ENCODE peak calls at places on chromosome 5, in six cellular contexts. D is CD8-positive, alpha-beta memory T cell; N is H9; I is SJSA1; J is PC-9; Q is aorta. X is an unnamed sample.

GRCh38 chr5:27815061-27815460 is 776.7 kb upstream of the CDH9 start:
- DNase-seq in I (no peak), D (no peak), N (no peak), J (no peak), Q (no peak), X (no peak)

GRCh38 chr5:21067724-21068123 is 1079.7 kb upstream of the CDH18 start:
- DNase-seq in N (no peak), Q (no peak), J (no peak), D (no peak), I (no peak), X (no peak)

GRCh38 chr5:153755913-153756500 is 265.5 kb downstream of the GRIA1 start:
- DNase-seq in D (no peak), I (no peak), Q (no peak), J (no peak), N (no peak), X (no peak)

GRCh38 chr5:138649775-138650174 is 74.6 kb upstream of the HSPA9 start:
- DNase-seq in Q (no peak), I (no peak), D (no peak), N (peak; percentile 43), J (no peak), X (no peak)

GRCh38 chr5:1729641-1730486 is 69.8 kb downstream of the MRPL36 start:
- DNase-seq in Q (no peak), N (peak; percentile 27), I (no peak), J (no peak), D (no peak), X (no peak)

GRCh38 chr5:34538026-34538672 is 118.0 kb upstream of the RAI14 start:
- DNase-seq in Q (no peak), D (no peak), N (peak; percentile 53), J (no peak), I (no peak), X (peak; percentile 2)

GRCh38 chr5:130286971-130287370 is 382.7 kb downstream of the CHSY3 start:
- DNase-seq in D (no peak), I (no peak), N (no peak), Q (no peak), J (no peak), X (no peak)

GRCh38 chr5:54671111-54671531 is 153.6 kb downstream of the SNX18 start:
- DNase-seq in Q (no peak), J (no peak), I (no peak), N (no peak), D (no peak), X (no peak)

GRCh38 chr5:137611011-137611580 is 112.0 kb upstream of the SPOCK1 start:
- DNase-seq in J (no peak), N (no peak), D (no peak), I (no peak), Q (no peak), X (no peak)

GRCh38 chr5:67301285-67301904 is 104.8 kb upstream of the CD180 start:
- DNase-seq in Q (peak; percentile 84), I (peak; percentile 55), J (peak; percentile 8), D (no peak), N (no peak), X (no peak)

GRCh38 chr5:76332620-76333170 is 70.4 kb upstream of the IQGAP2 start:
- DNase-seq in Q (no peak), N (no peak), I (no peak), D (no peak), J (no peak), X (no peak)

GRCh38 chr5:115424446-115424845 is 120.1 kb downstream of the FEM1C start:
- DNase-seq in J (no peak), Q (no peak), D (no peak), I (no peak), N (no peak), X (no peak)

GRCh38 chr5:140573683-140574082 is 9.1 kb downstream of the SLC35A4 start:
- DNase-seq in N (no peak), Q (no peak), J (no peak), I (no peak), D (no peak), X (no peak)

GRCh38 chr5:132069994-132070393 is 3.6 kb upstream of the CSF2 start:
- DNase-seq in J (no peak), N (no peak), Q (no peak), I (no peak), D (no peak), X (no peak)

GRCh38 chr5:136772541-136772940 is 407.2 kb upstream of the TRPC7 start:
- DNase-seq in Q (no peak), J (no peak), N (no peak), D (no peak), I (no peak), X (no peak)

GRCh38 chr5:6154216-6154615 is 224.1 kb downstream of the MED10 start:
- DNase-seq in Q (no peak), I (no peak), N (no peak), D (no peak), J (no peak), X (no peak)
- H3K27ac ChIP-seq in Q (no peak overlapping the region), I (no peak overlapping the region), N (no peak overlapping the region), D (no peak overlapping the region), J (no peak overlapping the region), X (no peak overlapping the region)

GRCh38 chr5:124678478-124678877 is 68.0 kb downstream of the ZNF608 start:
- DNase-seq in N (no peak), I (no peak), J (no peak), Q (no peak), D (no peak), X (no peak)

GRCh38 chr5:124677376-124677998 is 69.0 kb downstream of the ZNF608 start:
- DNase-seq in J (no peak), N (no peak), D (no peak), I (no peak), Q (no peak), X (no peak)

GRCh38 chr5:124678992-124679519 is 67.4 kb downstream of the ZNF608 start:
- DNase-seq in D (no peak), Q (no peak), J (no peak), N (no peak), I (no peak), X (no peak)

GRCh38 chr5:124677999-124678385 is 68.4 kb downstream of the ZNF608 start:
- DNase-seq in J (no peak), Q (no peak), N (no peak), D (no peak), I (no peak), X (no peak)

GRCh38 chr5:124675921-124676846 is 70.3 kb downstream of the ZNF608 start:
- DNase-seq in D (no peak), Q (no peak), J (no peak), I (no peak), N (no peak), X (no peak)
- H3K27ac ChIP-seq in D (no peak overlapping the region), Q (no peak overlapping the region), J (no peak overlapping the region), I (no peak overlapping the region), N (no peak overlapping the region), X (no peak overlapping the region)

DNA sequence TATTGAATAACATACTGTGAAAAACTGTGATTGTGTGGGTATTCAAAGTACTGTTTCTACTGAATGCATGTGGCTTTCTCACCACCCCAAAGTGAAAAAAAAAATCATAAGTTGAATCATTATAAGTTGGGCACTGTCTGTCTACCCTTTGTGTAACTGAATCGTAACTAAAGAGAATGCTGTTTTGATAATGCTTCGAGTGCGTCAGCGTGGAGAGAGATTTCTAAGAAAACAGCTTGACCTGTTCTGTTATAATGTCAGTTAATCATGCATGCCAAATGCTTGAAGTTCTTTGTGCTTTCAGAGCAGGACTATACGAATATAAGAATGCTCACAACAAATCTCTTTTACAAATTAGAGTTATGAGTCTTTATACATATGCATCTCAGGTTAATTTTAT is 148.8 kb upstream of the SGCD start:
- DNase-seq in I (no peak), N (no peak), Q (no peak), J (no peak), D (no peak), X (no peak)
- H3K27ac ChIP-seq in I (no peak overlapping the region), N (no peak overlapping the region), Q (no peak overlapping the region), J (no peak overlapping the region), D (no peak overlapping the region), X (no peak overlapping the region)

GRCh38 chr5:72298711-72299110 is 21.3 kb downstream of the MRPS27 start:
- DNase-seq in Q (no peak), D (no peak), I (no peak), N (no peak), J (no peak), X (no peak)
- H3K27ac ChIP-seq in Q (no peak overlapping the region), D (no peak overlapping the region), I (no peak overlapping the region), N (no peak overlapping the region), J (no peak overlapping the region), X (no peak overlapping the region)

GRCh38 chr5:14187157-14187556 is 44.0 kb downstream of the TRIO start:
- DNase-seq in N (no peak), D (no peak), I (no peak), J (no peak), Q (no peak), X (no peak)

GRCh38 chr5:14190194-14191164 is 47.3 kb downstream of the TRIO start:
- DNase-seq in I (peak; percentile 96), D (no peak), Q (peak; percentile 82), N (no peak), J (peak; percentile 87), X (no peak)

GRCh38 chr5:14187660-14188059 is 44.5 kb downstream of the TRIO start:
- DNase-seq in I (peak; percentile 59), J (no peak), D (no peak), Q (no peak), N (no peak), X (no peak)

GRCh38 chr5:14189680-14190079 is 46.5 kb downstream of the TRIO start:
- DNase-seq in I (no peak), J (no peak), D (no peak), N (no peak), Q (no peak), X (no peak)

DNA sequence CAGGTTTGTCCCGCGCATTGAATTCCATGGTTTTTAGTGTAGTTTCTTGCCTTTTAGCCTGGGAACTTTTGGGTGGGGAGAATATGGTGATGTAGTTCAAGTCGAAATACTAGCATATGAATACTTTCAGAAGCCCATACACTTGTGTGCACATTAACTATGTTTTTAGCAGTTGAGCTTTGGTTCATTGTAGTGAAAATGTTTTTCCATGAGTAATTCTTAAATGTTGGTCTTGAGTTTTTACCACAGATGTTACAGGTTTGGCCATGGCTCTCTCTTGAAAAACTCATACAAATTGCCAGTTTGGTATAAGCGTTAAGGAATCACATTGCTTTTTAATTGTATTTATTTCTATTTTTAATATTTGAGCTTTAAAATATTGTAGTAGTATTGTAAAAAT is 45.6 kb downstream of the TRIO start:
- DNase-seq in N (no peak), Q (no peak), J (no peak), D (no peak), I (no peak), X (no peak)
- H3K27ac ChIP-seq in N (no peak overlapping the region), Q (peak overlapping the region; percentile 95), J (peak overlapping the region; percentile 92), D (no peak overlapping the region), I (peak overlapping the region; percentile 72), X (no peak overlapping the region)

X was measured in caudate nucleus.